ENCODE peak calls at places on chromosomes 13 and 19, in six cellular contexts. M, Z, I, O, G and V are unnamed samples.

GRCh38 chr13:23772717-23773116 is 116.5 kb downstream of the MIPEP start:
- ATAC-seq in M (no peak), O (no peak), I (no peak), Z (no peak), G (no peak), V (no peak)

GRCh38 chr13:23695196-23695595 is 125.0 kb downstream of the TNFRSF19 start:
- ATAC-seq in I (no peak), Z (no peak), M (no peak), O (no peak), G (no peak), V (no peak)

GRCh38 chr13:98065468-98065867 is 77.4 kb upstream of the FARP1 start:
- ATAC-seq in M (no peak), G (no peak), O (no peak), I (no peak), Z (no peak), V (no peak)

GRCh38 chr13:105083986-105084385 is 1451.5 kb downstream of the EFNB2 start:
- ATAC-seq in M (no peak), I (no peak), O (no peak), Z (peak), G (no peak), V (no peak)

GRCh38 chr13:48123827-48124226 is 28.9 kb upstream of the MED4 start:
- ATAC-seq in O (peak), I (no peak), M (no peak), Z (peak), G (no peak), V (no peak)

GRCh38 chr13:101639711-101640110 is 187.2 kb downstream of the ITGBL1 start:
- ATAC-seq in M (no peak), O (no peak), I (no peak), G (no peak), Z (no peak), V (no peak)

GRCh38 chr19:16051254-16052025 is 24.9 kb upstream of the TPM4 start:
- ATAC-seq in G (peak), Z (peak), M (no peak), O (no peak), I (peak), V (peak)

GRCh38 chr13:26719356-26719945 is 41.1 kb downstream of the GPR12 start:
- ATAC-seq in G (no peak), O (peak), Z (no peak), M (no peak), I (no peak), V (no peak)

GRCh38 chr19:39546599-39546998 is 6.6 kb upstream of the EID2 start:
- ATAC-seq in G (no peak), O (no peak), M (no peak), I (peak), Z (no peak), V (no peak)

GRCh38 chr19:46134527-46134926 is 10.0 kb upstream of the IGFL3 start:
- ATAC-seq in G (no peak), O (no peak), M (no peak), I (no peak), Z (no peak), V (no peak)

GRCh38 chr19:2352121-2352520 is 7.9 kb upstream of the TMPRSS9 start:
- ATAC-seq in Z (no peak), M (no peak), O (no peak), I (no peak), G (no peak), V (no peak)

GRCh38 chr13:107250626-107251025 is 682.7 kb upstream of the ARGLU1 start:
- ATAC-seq in I (no peak), O (no peak), G (no peak), M (no peak), Z (no peak), V (no peak)

GRCh38 chr19:18504886-18505610 is 16.8 kb downstream of the ELL start:
- ATAC-seq in O (no peak), G (peak), M (no peak), I (no peak), Z (no peak), V (no peak)

GRCh38 chr19:15114153-15114540 is 6.9 kb downstream of the SYDE1 start:
- ATAC-seq in O (no peak), I (no peak), Z (peak), G (no peak), M (no peak), V (no peak)

GRCh38 chr19:40264314-40265054 is 20.7 kb downstream of the AKT2 start:
- ATAC-seq in I (no peak), Z (no peak), O (no peak), G (no peak), M (no peak), V (no peak)

GRCh38 chr13:41040584-41041334 is 20.6 kb upstream of the WBP4 start:
- ATAC-seq in I (no peak), M (no peak), Z (peak), O (no peak), G (no peak), V (no peak)

GRCh38 chr19:16516923-16517610 is 20.9 kb downstream of the C19orf44 start:
- ATAC-seq in O (no peak), M (no peak), I (peak), Z (peak), G (peak), V (no peak)

GRCh38 chr13:27151798-27152599 is 19.6 kb downstream of the USP12 start:
- ATAC-seq in I (no peak), G (peak), M (no peak), Z (no peak), O (no peak), V (no peak)

GRCh38 chr13:51538626-51539179 is 45.6 kb upstream of the WDFY2 start:
- ATAC-seq in O (no peak), M (no peak), I (no peak), G (no peak), Z (no peak), V (no peak)

GRCh38 chr19:35031072-35031881 is 1.0 kb downstream of the SCN1B start:
- ATAC-seq in O (no peak), G (peak), Z (peak), M (peak), I (peak), V (peak)

GRCh38 chr19:13149628-13150186 is 468 bp downstream of the STX10 start:
- ATAC-seq in G (peak), O (no peak), M (peak), I (no peak), Z (peak), V (peak)

GRCh38 chr13:40983725-40984669 is 35.1 kb downstream of the ELF1 start:
- ATAC-seq in Z (peak), G (no peak), O (no peak), M (no peak), I (no peak), V (no peak)

GRCh38 chr13:97003071-97003470 is 8.8 kb upstream of the OXGR1 start:
- ATAC-seq in G (no peak), O (no peak), I (no peak), Z (no peak), M (no peak), V (no peak)

GRCh38 chr13:40682449-40683240 is 16.2 kb upstream of the FOXO1 start:
- ATAC-seq in Z (no peak), G (peak), O (no peak), M (no peak), I (no peak), V (no peak)

GRCh38 chr19:17159466-17160393 is 55.4 kb upstream of the USE1 start:
- ATAC-seq in Z (no peak), G (peak), O (no peak), M (no peak), I (no peak), V (no peak)

GRCh38 chr13:41182231-41182630 is 12.1 kb downstream of the KBTBD7 start:
- ATAC-seq in M (no peak), G (no peak), I (no peak), O (no peak), Z (no peak), V (no peak)

GRCh38 chr13:93243375-93244063 is 16.9 kb downstream of the GPC6 start:
- ATAC-seq in I (peak), G (peak), M (no peak), Z (peak), O (peak), V (peak)

GRCh38 chr19:48069435-48069834 is 25.6 kb upstream of the CABP5 start:
- ATAC-seq in G (no peak), M (no peak), Z (no peak), O (no peak), I (no peak), V (no peak)

GRCh38 chr19:10921199-10921879 is 7.1 kb downstream of the YIPF2 start:
- ATAC-seq in M (no peak), I (peak), O (no peak), G (no peak), Z (peak), V (no peak)

GRCh38 chr19:51138549-51138979 is 3.5 kb upstream of the SIGLEC7 start:
- ATAC-seq in Z (peak), G (peak), I (no peak), O (peak), M (no peak), V (peak)

GRCh38 chr13:28320884-28321574 is 173.9 kb downstream of the FLT1 start:
- ATAC-seq in O (no peak), Z (no peak), I (no peak), G (peak), M (peak), V (no peak)

GRCh38 chr19:14580623-14581237 is 2.2 kb upstream of the CLEC17A start:
- ATAC-seq in Z (no peak), I (no peak), M (no peak), O (no peak), G (no peak), V (no peak)

GRCh38 chr19:1230585-1231489 is 7.0 kb downstream of the CBARP start:
- ATAC-seq in O (no peak), I (peak), G (no peak), M (no peak), Z (no peak), V (no peak)

GRCh38 chr19:1232231-1232637 is 5.6 kb downstream of the CBARP start:
- ATAC-seq in O (peak), Z (peak), I (peak), G (peak), M (no peak), V (peak)

GRCh38 chr19:1232652-1233360 is 5.0 kb downstream of the CBARP start:
- ATAC-seq in O (peak), G (peak), M (no peak), Z (peak), I (no peak), V (peak)

GRCh38 chr19:1233361-1233667 is 4.5 kb downstream of the CBARP start:
- ATAC-seq in Z (no peak), G (no peak), O (no peak), I (no peak), M (no peak), V (no peak)

DNA sequence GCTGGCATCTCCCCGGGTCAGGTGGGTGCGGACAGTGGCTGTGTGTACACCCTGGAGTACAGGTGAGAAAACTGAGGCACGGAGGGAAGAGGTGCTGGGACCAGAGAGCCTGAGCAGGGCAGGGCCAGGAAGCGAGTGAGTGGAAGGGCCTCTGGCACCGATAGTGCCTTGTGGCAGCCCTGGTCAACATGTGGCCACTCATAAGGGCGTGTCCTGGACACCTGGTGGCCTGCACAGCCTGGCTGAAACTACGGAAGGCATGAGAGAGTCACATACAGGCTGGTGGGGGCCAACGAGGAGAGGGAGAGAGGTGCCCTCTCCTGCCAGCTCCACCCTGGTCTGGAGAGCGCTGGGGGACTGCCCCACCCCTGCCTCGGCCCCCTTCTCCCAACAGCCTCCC is 6.1 kb downstream of the CBARP start:
- ATAC-seq in M (no peak), O (peak), Z (no peak), G (peak), I (no peak), V (no peak)
- H3K4me3 ChIP-seq in M (no peak), O (no peak), Z (no peak), G (no peak), I (no peak), V (no peak)

GRCh38 chr19:6423499-6424189 is 967 bp downstream of the KHSRP start:
- ATAC-seq in I (peak), G (no peak), Z (no peak), M (no peak), O (no peak), V (no peak)

GRCh38 chr19:6425732-6426686 is 1.4 kb upstream of the KHSRP start:
- ATAC-seq in M (no peak), I (no peak), O (no peak), Z (no peak), G (no peak), V (no peak)

GRCh38 chr19:6424939-6425731 is 524 bp upstream of the KHSRP start:
- ATAC-seq in G (peak), Z (peak), I (peak), O (peak), M (peak), V (peak)

GRCh38 chr19:6427131-6427530 is 2.5 kb upstream of the KHSRP start:
- ATAC-seq in Z (no peak), O (no peak), G (no peak), I (no peak), M (no peak), V (no peak)

DNA sequence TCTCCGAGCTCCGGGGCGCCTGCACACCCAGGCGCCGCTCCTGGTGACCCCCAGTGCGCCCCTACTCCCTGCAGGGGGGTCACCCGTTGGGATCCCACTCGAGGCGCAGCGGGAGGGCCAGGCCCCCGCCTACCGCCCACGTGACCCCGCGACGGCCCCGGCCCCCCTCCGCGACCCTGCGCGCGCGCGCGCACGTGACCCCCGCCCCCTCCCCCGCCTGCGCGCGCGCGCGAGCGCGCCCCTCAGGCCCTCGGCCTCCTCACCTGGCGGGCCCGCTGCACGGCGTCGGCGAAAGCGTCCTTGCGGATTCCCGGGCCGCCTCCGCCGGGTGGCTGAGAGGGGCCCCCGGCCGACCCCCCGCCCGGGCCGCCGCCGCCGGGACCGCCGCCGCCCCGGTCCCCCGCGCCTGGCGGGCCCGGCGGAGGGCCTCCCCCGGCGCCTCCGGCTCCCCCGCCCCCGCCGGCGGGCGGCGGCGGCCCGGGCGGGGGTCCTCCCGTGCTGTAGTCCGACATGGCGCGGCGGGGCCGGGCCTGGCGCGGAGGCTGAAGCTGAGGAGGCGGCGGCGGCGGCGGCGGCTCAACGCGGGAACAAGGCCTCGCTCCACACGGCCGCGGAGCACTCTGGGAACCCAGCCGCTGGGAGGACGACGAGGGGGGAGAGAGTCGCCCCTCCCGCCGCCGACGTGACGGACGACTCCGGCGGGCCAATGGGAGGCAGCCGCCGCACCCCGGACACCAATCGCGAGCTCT is at the start of gene KHSRP:
- ATAC-seq in I (no peak), Z (no peak), O (no peak), G (no peak), M (no peak), V (no peak)
- TF ChIP-seq POLR2A in I (peak), Z (peak), O (no peak), G (peak), M (peak), V (peak)

GRCh38 chr13:99217461-99218101 is 16.9 kb downstream of the UBAC2 start:
- ATAC-seq in I (no peak), Z (no peak), O (no peak), M (no peak), G (no peak), V (no peak)

GRCh38 chr13:99220199-99220931 is 19.7 kb downstream of the UBAC2 start:
- ATAC-seq in I (peak), G (no peak), Z (peak), O (no peak), M (no peak), V (no peak)

GRCh38 chr13:99218126-99218525 is 17.5 kb downstream of the UBAC2 start:
- ATAC-seq in O (no peak), I (no peak), M (no peak), Z (peak), G (peak), V (no peak)

GRCh38 chr13:99218969-99219368 is 18.3 kb downstream of the UBAC2 start:
- ATAC-seq in Z (no peak), M (no peak), G (peak), O (no peak), I (peak), V (no peak)

DNA sequence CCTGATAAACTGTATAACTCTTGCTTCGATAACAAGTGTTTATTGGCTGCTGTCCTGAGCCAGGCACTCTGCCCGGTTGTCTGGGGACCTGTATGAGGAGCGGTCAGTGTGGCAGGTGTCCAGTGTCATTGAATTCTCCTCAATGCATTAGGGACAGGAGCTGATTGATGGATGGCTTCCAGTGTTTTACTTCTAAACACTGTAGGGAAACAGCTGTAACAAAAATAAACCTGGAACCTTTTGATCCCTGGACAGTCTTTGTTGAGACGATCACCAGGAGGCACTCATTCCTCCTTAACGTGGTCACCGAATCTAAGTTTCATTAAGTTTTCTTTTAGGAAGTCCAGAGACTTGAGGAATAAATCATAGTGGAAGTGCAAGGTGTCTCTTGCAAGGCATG is 17.9 kb downstream of the UBAC2 start:
- ATAC-seq in Z (peak), O (no peak), G (peak), I (peak), M (peak), V (no peak)
- H3K27ac ChIP-seq in Z (peak), O (no peak), G (no peak), I (no peak), M (peak), V (no peak)

GRCh38 chr19:7638802-7639465 is 2.0 kb downstream of the STXBP2 start:
- ATAC-seq in M (no peak), I (no peak), O (no peak), G (no peak), Z (no peak), V (no peak)

GRCh38 chr19:7636691-7637373 is at the start of gene STXBP2:
- ATAC-seq in Z (peak), I (peak), G (peak), O (peak), M (no peak), V (no peak)

GRCh38 chr19:7637374-7638256 is 705 bp downstream of the STXBP2 start:
- ATAC-seq in O (peak), G (peak), M (no peak), Z (peak), I (peak), V (no peak)

GRCh38 chr19:7635670-7636069 is 1.2 kb upstream of the STXBP2 start:
- ATAC-seq in Z (no peak), O (no peak), G (no peak), I (no peak), M (no peak), V (no peak)

GRCh38 chr19:7636317-7636690 is 606 bp upstream of the STXBP2 start:
- ATAC-seq in O (no peak), I (no peak), M (no peak), Z (no peak), G (no peak), V (no peak)
- H3K4me3 ChIP-seq in O (no peak), I (peak), M (no peak), Z (peak), G (peak), V (no peak)

GRCh38 chr19:33202546-33203507 is 8.7 kb downstream of the LRP3 start:
- ATAC-seq in G (no peak), Z (no peak), O (no peak), I (no peak), M (no peak), V (no peak)
- TF ChIP-seq POLR2A in G (no peak), Z (no peak), O (no peak), I (no peak), M (no peak), V (no peak)

GRCh38 chr13:59823495-59823894 is 340.2 kb downstream of the DIAPH3 start:
- ATAC-seq in M (no peak), Z (no peak), G (no peak), I (no peak), O (no peak), V (no peak)
- H3K27ac ChIP-seq in M (no peak), Z (no peak), G (no peak), I (no peak), O (no peak), V (no peak)

DNA sequence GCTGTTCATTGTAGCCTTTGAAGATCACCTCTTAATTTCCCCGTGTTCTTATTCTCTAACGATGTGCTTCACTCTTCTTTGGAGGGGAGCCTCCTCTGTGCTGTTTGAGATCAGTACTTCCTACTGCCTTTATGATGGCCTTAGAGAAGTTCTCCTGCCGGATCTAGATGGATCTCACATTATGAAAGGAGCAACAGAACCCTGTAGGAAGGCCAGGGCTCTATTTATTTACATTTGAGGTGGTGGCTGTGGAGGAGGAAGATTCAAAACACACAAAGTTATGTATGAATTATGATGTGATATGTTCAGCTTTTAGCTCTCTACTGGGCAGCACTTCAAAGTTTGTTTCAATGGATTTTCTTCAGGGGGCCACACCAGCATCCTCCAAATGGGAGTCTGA is 322.3 kb downstream of the DLEU7 start:
- ATAC-seq in M (no peak), I (no peak), O (no peak), Z (no peak), G (no peak), V (no peak)
- H3K4me3 ChIP-seq in M (no peak), I (no peak), O (no peak), Z (no peak), G (no peak), V (no peak)